ENCODE peak calls at places on chromosomes 12 and 14, in seven cellular contexts. H, K, E, L, I, B and W are unnamed samples.

GRCh38 chr12:70270108-70270507 is 26.9 kb downstream of the CNOT2 start:
- DNase-seq in L (no peak), K (no peak), E (no peak), H (no peak), B (no peak), I (no peak), W (no peak)

GRCh38 chr14:57378661-57379060 is 11.7 kb upstream of the NAA30 start:
- DNase-seq in L (no peak), I (no peak), E (no peak), K (no peak), H (no peak), B (no peak), W (no peak)

GRCh38 chr12:124545508-124546418 is 21.6 kb downstream of the NCOR2 start:
- DNase-seq in K (no peak), B (no peak), E (no peak), H (peak; percentile 88), L (peak; percentile 55), I (peak; percentile 81), W (no peak)

GRCh38 chr12:132279184-132279889 is 50.1 kb downstream of the GALNT9 start:
- DNase-seq in H (no peak), I (no peak), B (no peak), E (no peak), L (no peak), K (no peak), W (no peak)

GRCh38 chr14:87712386-87713113 is 280.4 kb downstream of the GALC start:
- DNase-seq in K (no peak), L (no peak), B (no peak), H (peak; percentile 3), E (no peak), I (no peak), W (no peak)

GRCh38 chr12:63064080-63064479 is 86.9 kb downstream of the AVPR1A start:
- DNase-seq in L (no peak), K (no peak), H (peak; percentile 13), B (no peak), E (peak; percentile 24), I (no peak), W (peak; percentile 77)

GRCh38 chr14:98633380-98633779 is 638.6 kb downstream of the BCL11B start:
- DNase-seq in H (no peak), B (peak; percentile 18), L (no peak), E (peak; percentile 45), I (no peak), K (no peak), W (no peak)

GRCh38 chr14:95935228-95935822 is 58.7 kb downstream of the TUNAR start:
- DNase-seq in H (peak; percentile 17), I (peak; percentile 10), L (no peak), B (no peak), K (no peak), E (peak; percentile 15), W (peak; percentile 21)

GRCh38 chr12:6945613-6946012 is 1.8 kb downstream of the C12orf57 start:
- DNase-seq in L (no peak), I (no peak), B (no peak), K (no peak), E (no peak), H (no peak), W (no peak)

GRCh38 chr14:51547260-51547659 is 104.5 kb upstream of the FRMD6 start:
- DNase-seq in L (no peak), H (peak; percentile 100), I (no peak), E (peak; percentile 99), B (peak; percentile 36), K (no peak), W (peak; percentile 98)

GRCh38 chr12:6229823-6230222 is 29.6 kb downstream of the CD9 start:
- DNase-seq in H (peak; percentile 97), K (no peak), L (no peak), I (no peak), B (peak; percentile 81), E (peak; percentile 82), W (peak; percentile 96)

GRCh38 chr12:115261691-115262398 is 577.9 kb upstream of the TBX3 start:
- DNase-seq in I (no peak), H (no peak), K (no peak), L (no peak), B (no peak), E (no peak), W (no peak)

GRCh38 chr12:91565246-91565645 is 382.6 kb upstream of the DCN start:
- DNase-seq in K (no peak), E (no peak), B (no peak), H (peak; percentile 50), I (peak; percentile 38), L (no peak), W (no peak)

GRCh38 chr12:98983647-98984046 is 338.6 kb downstream of the APAF1 start:
- DNase-seq in H (no peak), E (peak; percentile 6), L (no peak), K (no peak), B (no peak), I (no peak), W (no peak)

GRCh38 chr12:96404683-96405082 is 4.4 kb upstream of the CDK17 start:
- DNase-seq in L (no peak), B (no peak), K (no peak), E (no peak), I (no peak), H (no peak), W (no peak)

GRCh38 chr12:100716949-100717732 is 77.4 kb upstream of the ANO4 start:
- DNase-seq in K (no peak), B (no peak), H (peak; percentile 13), L (no peak), E (no peak), I (no peak), W (no peak)

GRCh38 chr14:23910081-23910875 is 43.3 kb upstream of the DHRS4 start:
- DNase-seq in H (peak; percentile 9), K (no peak), E (peak; percentile 53), L (peak; percentile 71), I (peak; percentile 35), B (no peak), W (peak; percentile 73)

GRCh38 chr12:94550964-94551363 is 91.3 kb upstream of the CEP83 start:
- DNase-seq in B (no peak), I (no peak), L (no peak), E (peak; percentile 58), H (no peak), K (no peak), W (no peak)

GRCh38 chr14:104440297-104440956 is 139.1 kb upstream of the C14orf180 start:
- DNase-seq in I (no peak), K (no peak), E (no peak), H (no peak), L (peak; percentile 26), B (no peak), W (no peak)

GRCh38 chr12:14694145-14694544 is 2.3 kb downstream of the GUCY2C start:
- DNase-seq in E (no peak), H (no peak), I (no peak), L (no peak), K (no peak), B (no peak), W (no peak)

GRCh38 chr12:132619301-132620112 is 931 bp downstream of the P2RX2 start:
- DNase-seq in I (no peak), B (no peak), L (peak; percentile 61), H (no peak), E (no peak), K (no peak), W (no peak)

DNA sequence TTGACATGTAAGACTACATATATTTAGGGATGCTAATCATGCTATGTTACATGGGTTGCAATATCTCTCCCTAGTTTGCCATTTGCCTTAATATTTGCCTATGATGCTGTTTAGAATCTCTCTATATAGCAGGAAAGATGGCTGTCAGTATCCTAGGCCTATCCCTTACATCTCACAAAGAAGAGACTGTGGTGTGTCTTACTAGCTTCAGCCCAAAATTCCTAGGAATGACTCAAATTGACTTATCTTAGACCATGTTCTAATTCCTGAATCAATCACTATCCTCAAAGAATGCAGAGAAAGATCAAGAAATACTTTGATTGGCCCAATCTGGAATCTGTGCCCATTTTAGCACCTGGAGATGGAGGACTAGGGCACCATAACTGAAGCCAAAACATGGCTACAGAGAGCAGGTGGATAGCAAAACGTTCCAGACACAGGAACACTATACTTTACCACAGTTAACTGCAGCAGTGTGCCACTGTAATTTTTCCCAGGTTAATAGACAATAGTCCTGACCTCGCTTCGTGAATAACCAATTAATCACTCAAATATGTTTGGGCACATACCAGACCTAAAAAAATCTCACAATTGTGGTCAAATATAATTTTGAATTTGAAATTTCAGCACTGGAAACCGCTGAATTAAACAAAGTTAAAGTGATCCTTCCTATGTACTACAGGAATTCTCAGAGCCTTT is 32.7 kb upstream of the GLIPR1 start:
- DNase-seq in H (no peak), B (no peak), E (peak; percentile 45), I (no peak), L (no peak), K (no peak), W (peak; percentile 11)
- TF ChIP-seq CTCF in H (no peak), B (no peak), E (no peak), I (no peak), L (no peak), K (no peak), W (no peak)

DNA sequence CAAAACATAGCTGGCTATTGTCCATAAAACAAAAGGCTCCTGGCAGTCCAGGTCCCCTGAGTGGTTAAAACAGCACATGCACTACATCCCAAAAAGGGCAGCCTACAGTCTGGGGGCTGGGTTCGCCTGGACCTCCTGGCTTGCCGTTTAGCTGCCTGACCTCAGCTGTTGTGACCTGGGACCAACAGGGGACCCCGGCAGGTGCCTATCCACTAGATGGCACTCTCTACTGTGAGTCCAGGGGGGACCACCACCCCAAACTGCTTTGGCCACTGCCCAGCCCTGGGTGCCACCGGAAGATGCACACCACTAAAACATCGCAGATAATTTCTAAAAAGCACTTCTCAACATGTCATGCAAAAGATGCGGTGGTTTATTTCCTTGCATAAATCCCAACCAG is 2.9 kb upstream of the RTL1 start:
- DNase-seq in I (peak; percentile 11), H (no peak), B (no peak), L (peak; percentile 55), E (no peak), K (no peak), W (no peak)
- TF ChIP-seq CTCF in I (peak; percentile 16), H (no peak), B (no peak), L (no peak), E (no peak), K (no peak), W (peak; percentile 48)

DNA sequence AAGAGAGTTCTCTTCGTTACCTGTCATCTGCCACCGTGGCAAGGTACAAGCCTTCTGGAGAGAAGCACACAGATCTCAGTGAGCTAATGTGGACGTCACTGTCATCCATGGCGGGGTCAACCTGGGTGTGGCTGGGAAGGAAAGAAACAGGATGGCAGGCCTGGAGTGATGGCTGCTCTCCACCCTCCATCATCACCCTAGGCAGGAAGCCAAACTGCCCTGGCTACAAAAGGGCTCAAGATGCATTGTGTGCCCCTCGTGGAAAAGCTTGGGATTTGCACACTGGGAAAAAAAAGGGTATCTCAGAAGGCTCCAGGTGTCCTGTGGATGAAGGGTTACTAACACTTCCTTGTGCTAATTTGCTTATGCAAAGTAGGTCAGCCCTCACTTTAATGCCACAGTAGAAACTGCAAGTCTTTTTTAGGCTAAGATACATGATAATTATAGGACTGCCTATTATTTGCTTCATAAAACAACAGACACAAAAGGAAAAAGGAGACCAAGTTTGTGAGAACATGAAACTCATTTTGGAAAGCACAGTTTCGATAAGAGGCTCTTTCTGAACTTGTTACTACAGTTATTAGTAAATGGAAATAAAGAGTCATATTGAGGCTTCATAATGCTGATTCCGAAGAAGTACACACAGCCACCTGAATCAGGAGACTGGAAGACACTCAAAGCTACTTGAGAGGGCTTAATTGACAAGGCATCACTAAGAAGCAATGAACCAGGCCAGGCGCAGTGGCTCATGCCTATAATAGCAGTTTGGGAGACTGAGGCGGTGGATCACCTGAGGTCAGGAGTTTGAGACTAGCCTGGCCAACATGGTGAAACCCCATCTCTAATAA is 18.9 kb downstream of the RFC5 start:
- DNase-seq in K (no peak), B (no peak), E (no peak), L (no peak), H (no peak), I (peak; percentile 47), W (no peak)
- TF ChIP-seq CTCF in K (no peak), B (no peak), E (peak; percentile 17), L (no peak), H (peak; percentile 2), I (no peak), W (peak; percentile 35)

GRCh38 chr14:93939304-93940229 is 12.4 kb downstream of the FAM181A start:
- DNase-seq in K (peak; percentile 60), I (peak; percentile 93), H (peak; percentile 20), B (peak; percentile 39), E (peak; percentile 71), L (peak; percentile 97), W (peak; percentile 32)
- TF ChIP-seq CTCF in K (peak; percentile 97), I (peak; percentile 99), H (peak; percentile 28), B (peak; percentile 74), E (peak; percentile 28), L (peak; percentile 92), W (peak; percentile 99)